ENCODE peak calls at places on chromosomes 12 and 14, in six cellular contexts. A, O, L, S, H and N are unnamed samples.

GRCh38 chr12:26630546-26631027 is 202.4 kb downstream of the ITPR2 start:
- DNase-seq in S (no peak), A (peak), H (no peak), L (peak), O (no peak), N (no peak)

GRCh38 chr12:20716037-20716436 is 20.9 kb downstream of the SLCO1C1 start:
- DNase-seq in A (no peak), H (no peak), O (no peak), L (no peak), S (peak), N (no peak)

GRCh38 chr12:16189849-16190248 is 87.6 kb downstream of the SLC15A5 start:
- DNase-seq in H (no peak), A (no peak), O (no peak), S (no peak), L (peak), N (no peak)

GRCh38 chr12:66900616-66901015 is 221.7 kb upstream of the GRIP1 start:
- DNase-seq in H (no peak), L (no peak), S (no peak), O (no peak), A (no peak), N (no peak)

GRCh38 chr14:53764846-53765245 is 191.8 kb downstream of the BMP4 start:
- DNase-seq in H (no peak), S (no peak), L (peak), A (no peak), O (no peak), N (no peak)

GRCh38 chr12:24931666-24932405 is 17.1 kb downstream of the BCAT1 start:
- DNase-seq in S (no peak), O (no peak), L (no peak), A (no peak), H (no peak), N (no peak)

GRCh38 chr12:124457287-124458219 is 109.9 kb downstream of the NCOR2 start:
- DNase-seq in L (no peak), A (peak), H (peak), S (peak), O (no peak), N (peak)

GRCh38 chr14:101124860-101125259 is 221.3 kb upstream of the RTL1 start:
- DNase-seq in A (no peak), O (no peak), L (no peak), S (no peak), H (no peak), N (peak)

GRCh38 chr14:105496831-105497591 is 6.0 kb downstream of the TEDC1 start:
- DNase-seq in H (no peak), O (no peak), L (no peak), S (no peak), A (no peak), N (no peak)

GRCh38 chr12:3319723-3320492 is 171.1 kb upstream of the PRMT8 start:
- DNase-seq in O (peak), A (no peak), H (no peak), L (peak), S (no peak), N (no peak)

GRCh38 chr14:104386281-104386841 is 193.2 kb upstream of the C14orf180 start:
- DNase-seq in O (no peak), H (no peak), A (peak), L (no peak), S (peak), N (no peak)

GRCh38 chr14:88364710-88365413 is 20.6 kb upstream of the SPATA7 start:
- DNase-seq in S (no peak), H (no peak), A (no peak), L (no peak), O (no peak), N (no peak)

GRCh38 chr14:55333785-55334485 is 62.7 kb downstream of the FBXO34 start:
- DNase-seq in H (no peak), S (no peak), A (no peak), O (no peak), L (no peak), N (no peak)

GRCh38 chr12:76190249-76190648 is 105.8 kb upstream of the NAP1L1 start:
- DNase-seq in S (no peak), O (no peak), H (no peak), A (no peak), L (no peak), N (no peak)

GRCh38 chr12:123830675-123831074 is 68.6 kb downstream of the DNAH10 start:
- DNase-seq in S (no peak), A (no peak), L (no peak), H (no peak), O (no peak), N (no peak)

GRCh38 chr12:28223853-28224252 is 33.6 kb downstream of the CCDC91 start:
- DNase-seq in O (no peak), L (no peak), H (no peak), A (no peak), S (no peak), N (no peak)

GRCh38 chr12:78802593-78802992 is 62.0 kb upstream of the SYT1 start:
- DNase-seq in S (no peak), A (no peak), H (no peak), O (peak), L (no peak), N (no peak)

GRCh38 chr12:48160807-48161206 is 3.5 kb upstream of the ASB8 start:
- DNase-seq in O (no peak), S (no peak), A (no peak), L (no peak), H (no peak), N (no peak)

GRCh38 chr12:946656-947055 is 2.8 kb downstream of the RAD52 start:
- DNase-seq in L (no peak), O (no peak), S (no peak), A (no peak), H (no peak), N (no peak)

GRCh38 chr12:951166-951565 is 1.7 kb upstream of the RAD52 start:
- DNase-seq in L (no peak), H (no peak), A (no peak), O (no peak), S (peak), N (no peak)

GRCh38 chr12:948238-948637 is 1.3 kb downstream of the RAD52 start:
- DNase-seq in L (no peak), O (no peak), H (no peak), A (no peak), S (peak), N (peak)

GRCh38 chr12:946212-946611 is 3.3 kb downstream of the RAD52 start:
- DNase-seq in L (no peak), A (no peak), S (no peak), H (no peak), O (no peak), N (no peak)

DNA sequence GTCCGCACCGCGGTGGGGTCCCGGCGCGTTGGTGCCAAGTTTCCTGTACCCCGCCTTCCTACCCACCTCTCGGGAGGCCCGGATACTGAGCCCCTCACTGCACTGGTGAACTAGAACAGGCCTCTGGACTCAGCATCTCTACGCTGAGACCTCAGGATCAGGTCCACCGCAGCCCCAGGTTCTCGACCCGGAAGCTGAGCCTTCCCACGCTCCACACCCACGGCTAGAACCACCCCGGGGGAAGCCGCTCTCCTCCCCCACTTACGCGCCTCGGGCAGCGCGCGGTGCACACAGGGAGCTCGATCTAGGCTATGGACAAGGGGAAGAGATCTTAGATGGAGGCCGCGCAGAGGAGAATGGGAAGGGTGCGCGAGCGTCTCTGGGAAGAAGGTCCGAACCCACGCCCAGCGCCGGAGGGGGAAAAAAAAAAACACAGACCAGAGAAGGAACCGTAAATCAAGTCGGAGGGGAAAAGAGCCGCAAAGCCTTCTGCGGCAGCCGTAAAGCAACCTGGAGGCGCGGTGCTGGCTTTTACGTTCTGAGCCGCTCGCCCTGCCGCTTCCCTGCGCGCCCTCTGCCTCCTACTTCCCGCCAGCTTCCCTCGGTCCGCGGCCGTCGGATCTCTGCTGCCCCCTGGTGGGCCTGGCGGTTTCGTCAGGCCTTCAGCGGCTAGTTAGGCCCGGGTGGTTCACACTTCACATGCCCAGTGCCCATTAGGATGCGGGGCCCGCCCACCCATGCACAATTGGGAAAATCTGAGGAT is at the start of gene RAD52:
- DNase-seq in O (peak), H (peak), S (peak), L (peak), A (peak), N (peak)
- TF ChIP-seq EP300 in O (no peak), H (peak), S (no peak), L (no peak), A (no peak), N (no peak)

GRCh38 chr14:20878695-20879094 is 12.5 kb upstream of the RNASE3 start:
- DNase-seq in O (no peak), L (no peak), H (no peak), S (no peak), A (no peak), N (no peak)

GRCh38 chr14:20873370-20874177 is 17.6 kb upstream of the RNASE3 start:
- DNase-seq in H (peak), A (peak), S (peak), O (peak), L (peak), N (peak)
- H3K4me3 ChIP-seq in H (no peak), A (no peak), S (no peak), O (no peak), L (no peak), N (peak)

GRCh38 chr12:96241484-96242256 is 47.5 kb downstream of the ELK3 start:
- DNase-seq in S (peak), H (no peak), L (no peak), O (no peak), A (no peak), N (no peak)
- TF ChIP-seq EP300 in S (peak), H (peak), L (no peak), O (no peak), A (peak), N (peak)

DNA sequence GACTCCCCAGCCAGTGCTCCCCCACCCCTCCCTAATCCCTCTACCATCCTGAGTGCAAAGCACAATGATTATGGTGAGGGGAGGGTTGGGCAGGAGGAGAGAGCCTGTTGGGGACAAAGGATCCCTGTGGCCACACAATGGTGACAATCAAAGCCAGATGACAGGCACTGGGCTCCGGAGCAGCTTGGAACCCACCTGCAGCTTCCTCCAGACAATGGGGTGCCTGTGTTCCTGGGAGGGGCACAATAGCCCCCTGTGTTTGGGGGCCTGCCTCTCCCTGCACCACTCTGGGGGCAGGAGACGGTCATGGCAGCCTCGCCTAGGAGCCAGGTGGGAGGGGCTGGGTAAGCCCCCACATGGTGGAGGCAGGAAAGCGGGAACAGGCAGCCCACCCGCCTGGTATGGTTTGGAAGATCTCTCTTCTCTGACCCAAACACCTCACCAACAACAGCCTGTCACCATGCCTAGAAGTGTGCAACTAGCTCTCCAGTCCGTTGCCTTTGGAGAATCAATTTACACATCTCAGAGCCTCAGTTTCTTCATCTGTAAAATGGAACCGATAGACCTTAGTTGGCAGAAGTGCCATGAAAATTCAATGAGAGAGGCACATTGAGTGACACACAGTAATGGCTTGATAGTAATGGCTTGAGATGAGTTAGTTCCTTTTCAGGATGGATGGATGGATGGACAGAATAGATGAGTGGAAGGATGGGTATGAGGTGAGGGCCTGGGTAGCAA is 53.0 kb downstream of the MVK start:
- DNase-seq in L (no peak), S (no peak), O (no peak), H (no peak), A (no peak), N (no peak)
- H3K4me3 ChIP-seq in L (no peak), S (no peak), O (no peak), H (no peak), A (no peak), N (no peak)

DNA sequence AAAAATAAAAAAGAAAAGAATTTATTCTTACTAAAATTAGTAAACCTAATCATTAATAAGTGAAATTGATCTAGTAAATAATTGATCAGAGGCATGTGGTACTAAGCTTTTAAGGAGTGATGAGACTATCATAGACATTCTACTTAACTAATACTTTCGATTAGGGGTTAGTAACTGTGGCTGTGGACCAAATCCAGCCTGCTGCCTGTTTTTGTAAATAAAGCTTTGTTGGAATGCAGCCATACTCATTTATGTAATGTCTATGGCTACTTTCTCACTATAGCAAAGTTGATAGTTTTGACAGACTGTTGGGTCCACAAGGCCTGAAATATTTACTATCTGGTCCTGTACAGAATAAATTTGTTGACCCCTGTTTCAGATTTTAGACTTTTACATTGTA is 63.2 kb downstream of the PLEKHA5 start:
- DNase-seq in H (no peak), L (no peak), A (no peak), O (no peak), S (no peak), N (no peak)
- TF ChIP-seq EP300 in H (no peak), L (no peak), A (no peak), O (no peak), S (no peak), N (no peak)

DNA sequence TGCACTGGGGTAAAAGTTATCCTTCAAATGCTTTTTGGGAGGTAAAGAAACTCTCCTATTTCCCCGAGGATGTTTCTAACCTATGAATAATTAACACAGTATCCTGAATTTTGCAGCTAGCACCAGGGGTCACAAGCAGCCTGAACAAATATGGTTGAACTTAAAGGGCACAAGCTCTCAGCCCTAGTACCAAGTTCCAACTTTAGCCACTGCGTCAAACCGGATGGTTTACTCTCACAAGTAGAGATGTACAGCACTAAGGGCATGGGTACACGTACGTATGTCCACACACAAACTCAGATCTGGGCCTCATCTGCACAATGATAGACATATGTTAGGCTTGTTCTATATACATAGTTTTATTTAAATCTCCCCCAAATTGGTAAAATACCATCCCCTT is 4.7 kb downstream of the CCDC88C start:
- DNase-seq in A (no peak), S (no peak), L (no peak), O (no peak), H (no peak), N (no peak)
- H3K4me3 ChIP-seq in A (no peak), S (no peak), L (no peak), O (no peak), H (no peak), N (no peak)

GRCh38 chr12:128463881-128464280 is 196.9 kb downstream of the TMEM132C start:
- DNase-seq in O (no peak), S (no peak), H (no peak), L (no peak), A (no peak), N (no peak)
- TF ChIP-seq EP300 in O (no peak), S (no peak), H (no peak), L (no peak), A (no peak), N (no peak)

GRCh38 chr12:119642986-119643385 is 24.9 kb upstream of the PRKAB1 start:
- DNase-seq in S (no peak), A (no peak), L (no peak), H (no peak), O (no peak), N (no peak)

GRCh38 chr12:119645535-119646059 is 22.3 kb upstream of the PRKAB1 start:
- DNase-seq in L (no peak), A (no peak), S (no peak), H (no peak), O (no peak), N (no peak)

GRCh38 chr12:119649202-119649808 is 18.6 kb upstream of the PRKAB1 start:
- DNase-seq in H (no peak), L (no peak), S (no peak), O (peak), A (no peak), N (no peak)

GRCh38 chr12:119644930-119645329 is 23.0 kb upstream of the PRKAB1 start:
- DNase-seq in S (no peak), A (no peak), H (no peak), O (no peak), L (no peak), N (no peak)
- H3K4me3 ChIP-seq in S (no peak), A (no peak), H (no peak), O (no peak), L (no peak), N (no peak)